ENCODE peak calls at places on chromosomes 3 and 15, in eight cellular contexts. One of them, this sample, is unnamed.

GRCh38 chr3:46381662-46382061 is 10.9 kb downstream of the CCR5 start:
- DNase-seq in activated CD4-positive, alpha-beta T cell treated with anti-CD3 and anti-CD28 coated beads, Interleukin-2, amount 50 U/mL, for 48 hours: no peak
- DNase-seq in SHP77: no peak
- DNase-seq in non-pigmented ciliary epithelial cell: no peak
- DNase-seq in cardiac muscle cell: no peak
- DNase-seq in WTC11: no peak
- DNase-seq in stimulated activated CD4-positive, alpha-beta T cell treated with anti-CD3 and anti-CD28 coated beads, Interleukin-12 subunit alpha, Interleukin-12 subunit beta, amount 100 ng/mL, for 48 hours: no peak
- DNase-seq in progenitor cell of endocrine pancreas: no peak
- DNase-seq in this sample: no peak

GRCh38 chr15:72339777-72340177 is 19.8 kb upstream of the CELF6 start:
- DNase-seq in WTC11: no peak
- DNase-seq in cardiac muscle cell: peak; percentile 92
- DNase-seq in activated CD4-positive, alpha-beta T cell treated with anti-CD3 and anti-CD28 coated beads, Interleukin-2, amount 50 U/mL, for 48 hours: no peak
- DNase-seq in non-pigmented ciliary epithelial cell: peak; percentile 73
- DNase-seq in progenitor cell of endocrine pancreas: no peak
- DNase-seq in stimulated activated CD4-positive, alpha-beta T cell treated with anti-CD3 and anti-CD28 coated beads, Interleukin-12 subunit alpha, Interleukin-12 subunit beta, amount 100 ng/mL, for 48 hours: no peak
- DNase-seq in SHP77: peak; percentile 66
- DNase-seq in this sample: no peak

GRCh38 chr3:52120576-52121458 is 33.4 kb downstream of the POC1A start:
- DNase-seq in progenitor cell of endocrine pancreas: no peak
- DNase-seq in non-pigmented ciliary epithelial cell: no peak
- DNase-seq in WTC11: no peak
- DNase-seq in SHP77: no peak
- DNase-seq in stimulated activated CD4-positive, alpha-beta T cell treated with anti-CD3 and anti-CD28 coated beads, Interleukin-12 subunit alpha, Interleukin-12 subunit beta, amount 100 ng/mL, for 48 hours: no peak
- DNase-seq in cardiac muscle cell: no peak
- DNase-seq in activated CD4-positive, alpha-beta T cell treated with anti-CD3 and anti-CD28 coated beads, Interleukin-2, amount 50 U/mL, for 48 hours: no peak
- DNase-seq in this sample: no peak

GRCh38 chr3:113898892-113899291 is 48.9 kb upstream of the ZDHHC23 start:
- DNase-seq in progenitor cell of endocrine pancreas: no peak
- DNase-seq in activated CD4-positive, alpha-beta T cell treated with anti-CD3 and anti-CD28 coated beads, Interleukin-2, amount 50 U/mL, for 48 hours: no peak
- DNase-seq in cardiac muscle cell: peak; percentile 73
- DNase-seq in WTC11: no peak
- DNase-seq in non-pigmented ciliary epithelial cell: peak; percentile 10
- DNase-seq in stimulated activated CD4-positive, alpha-beta T cell treated with anti-CD3 and anti-CD28 coated beads, Interleukin-12 subunit alpha, Interleukin-12 subunit beta, amount 100 ng/mL, for 48 hours: no peak
- DNase-seq in SHP77: no peak
- DNase-seq in this sample: no peak

GRCh38 chr3:42657675-42658074 is 4.2 kb downstream of the ZBTB47 start:
- DNase-seq in stimulated activated CD4-positive, alpha-beta T cell treated with anti-CD3 and anti-CD28 coated beads, Interleukin-12 subunit alpha, Interleukin-12 subunit beta, amount 100 ng/mL, for 48 hours: no peak
- DNase-seq in WTC11: no peak
- DNase-seq in non-pigmented ciliary epithelial cell: no peak
- DNase-seq in cardiac muscle cell: no peak
- DNase-seq in SHP77: no peak
- DNase-seq in activated CD4-positive, alpha-beta T cell treated with anti-CD3 and anti-CD28 coated beads, Interleukin-2, amount 50 U/mL, for 48 hours: no peak
- DNase-seq in progenitor cell of endocrine pancreas: no peak
- DNase-seq in this sample: no peak

GRCh38 chr3:17551333-17551732 is 191.1 kb downstream of the TBC1D5 start:
- DNase-seq in SHP77: no peak
- DNase-seq in progenitor cell of endocrine pancreas: no peak
- DNase-seq in activated CD4-positive, alpha-beta T cell treated with anti-CD3 and anti-CD28 coated beads, Interleukin-2, amount 50 U/mL, for 48 hours: no peak
- DNase-seq in stimulated activated CD4-positive, alpha-beta T cell treated with anti-CD3 and anti-CD28 coated beads, Interleukin-12 subunit alpha, Interleukin-12 subunit beta, amount 100 ng/mL, for 48 hours: no peak
- DNase-seq in cardiac muscle cell: no peak
- DNase-seq in non-pigmented ciliary epithelial cell: no peak
- DNase-seq in WTC11: no peak
- DNase-seq in this sample: no peak

GRCh38 chr3:30631237-30631961 is 25.0 kb downstream of the TGFBR2 start:
- DNase-seq in WTC11: no peak
- DNase-seq in SHP77: no peak
- DNase-seq in stimulated activated CD4-positive, alpha-beta T cell treated with anti-CD3 and anti-CD28 coated beads, Interleukin-12 subunit alpha, Interleukin-12 subunit beta, amount 100 ng/mL, for 48 hours: no peak
- DNase-seq in progenitor cell of endocrine pancreas: no peak
- DNase-seq in activated CD4-positive, alpha-beta T cell treated with anti-CD3 and anti-CD28 coated beads, Interleukin-2, amount 50 U/mL, for 48 hours: peak; percentile 72
- DNase-seq in cardiac muscle cell: peak; percentile 66
- DNase-seq in non-pigmented ciliary epithelial cell: no peak
- DNase-seq in this sample: peak; percentile 30

GRCh38 chr3:63557912-63558311 is 94.6 kb upstream of the SNTN start:
- DNase-seq in stimulated activated CD4-positive, alpha-beta T cell treated with anti-CD3 and anti-CD28 coated beads, Interleukin-12 subunit alpha, Interleukin-12 subunit beta, amount 100 ng/mL, for 48 hours: no peak
- DNase-seq in WTC11: no peak
- DNase-seq in cardiac muscle cell: no peak
- DNase-seq in SHP77: no peak
- DNase-seq in activated CD4-positive, alpha-beta T cell treated with anti-CD3 and anti-CD28 coated beads, Interleukin-2, amount 50 U/mL, for 48 hours: no peak
- DNase-seq in progenitor cell of endocrine pancreas: no peak
- DNase-seq in non-pigmented ciliary epithelial cell: no peak
- DNase-seq in this sample: no peak

GRCh38 chr3:144104146-144104545 is 132.5 kb downstream of the DIPK2A start:
- DNase-seq in WTC11: no peak
- DNase-seq in stimulated activated CD4-positive, alpha-beta T cell treated with anti-CD3 and anti-CD28 coated beads, Interleukin-12 subunit alpha, Interleukin-12 subunit beta, amount 100 ng/mL, for 48 hours: no peak
- DNase-seq in activated CD4-positive, alpha-beta T cell treated with anti-CD3 and anti-CD28 coated beads, Interleukin-2, amount 50 U/mL, for 48 hours: no peak
- DNase-seq in progenitor cell of endocrine pancreas: no peak
- DNase-seq in non-pigmented ciliary epithelial cell: no peak
- DNase-seq in SHP77: no peak
- DNase-seq in cardiac muscle cell: no peak
- DNase-seq in this sample: no peak

GRCh38 chr3:120182613-120183524 is 88.6 kb upstream of the GSK3B start:
- DNase-seq in WTC11: no peak
- DNase-seq in stimulated activated CD4-positive, alpha-beta T cell treated with anti-CD3 and anti-CD28 coated beads, Interleukin-12 subunit alpha, Interleukin-12 subunit beta, amount 100 ng/mL, for 48 hours: no peak
- DNase-seq in progenitor cell of endocrine pancreas: no peak
- DNase-seq in activated CD4-positive, alpha-beta T cell treated with anti-CD3 and anti-CD28 coated beads, Interleukin-2, amount 50 U/mL, for 48 hours: peak; percentile 10
- DNase-seq in SHP77: no peak
- DNase-seq in cardiac muscle cell: peak; percentile 71
- DNase-seq in non-pigmented ciliary epithelial cell: no peak
- DNase-seq in this sample: no peak

This sample was measured in T follicular helper cell.